ENCODE peak calls at places on chromosomes 3 and 15, in seven cellular contexts. One of them, this sample, is unnamed.

GRCh38 chr15:45535486-45536042 is 13.0 kb upstream of the SLC30A4 start:
- DNase-seq in body of pancreas: peak; percentile 13
- DNase-seq in T47D: no peak
- DNase-seq in testis: no peak
- DNase-seq in ACHN: no peak
- DNase-seq in kidney: no peak
- DNase-seq in stimulated activated CD4-positive, alpha-beta T cell treated with anti-CD3 and anti-CD28 coated beads, Interleukin-1b, Interleukin-23, amount 100 ng/mL, for 48 hours: no peak
- DNase-seq in this sample: no peak

GRCh38 chr3:159200176-159200575 is 398.3 kb downstream of the MFSD1 start:
- DNase-seq in body of pancreas: no peak
- DNase-seq in kidney: no peak
- DNase-seq in stimulated activated CD4-positive, alpha-beta T cell treated with anti-CD3 and anti-CD28 coated beads, Interleukin-1b, Interleukin-23, amount 100 ng/mL, for 48 hours: no peak
- DNase-seq in ACHN: no peak
- DNase-seq in T47D: no peak
- DNase-seq in testis: no peak
- DNase-seq in this sample: no peak

GRCh38 chr15:77107068-77107467 is 36.2 kb upstream of the TSPAN3 start:
- DNase-seq in T47D: no peak
- DNase-seq in ACHN: no peak
- DNase-seq in testis: peak; percentile 57
- DNase-seq in stimulated activated CD4-positive, alpha-beta T cell treated with anti-CD3 and anti-CD28 coated beads, Interleukin-1b, Interleukin-23, amount 100 ng/mL, for 48 hours: no peak
- DNase-seq in kidney: no peak
- DNase-seq in body of pancreas: peak; percentile 46
- DNase-seq in this sample: no peak

GRCh38 chr3:13866406-13866965 is 13.4 kb downstream of the WNT7A start:
- DNase-seq in stimulated activated CD4-positive, alpha-beta T cell treated with anti-CD3 and anti-CD28 coated beads, Interleukin-1b, Interleukin-23, amount 100 ng/mL, for 48 hours: peak; percentile 62
- DNase-seq in testis: no peak
- DNase-seq in ACHN: no peak
- DNase-seq in body of pancreas: no peak
- DNase-seq in kidney: peak; percentile 22
- DNase-seq in T47D: no peak
- DNase-seq in this sample: peak; percentile 55

GRCh38 chr3:129933471-129933870 is 40.0 kb upstream of the TMCC1 start:
- DNase-seq in T47D: no peak
- DNase-seq in kidney: no peak
- DNase-seq in body of pancreas: no peak
- DNase-seq in testis: no peak
- DNase-seq in stimulated activated CD4-positive, alpha-beta T cell treated with anti-CD3 and anti-CD28 coated beads, Interleukin-1b, Interleukin-23, amount 100 ng/mL, for 48 hours: no peak
- DNase-seq in ACHN: no peak
- DNase-seq in this sample: no peak

GRCh38 chr3:185807455-185808068 is 17.3 kb downstream of the IGF2BP2 start:
- DNase-seq in body of pancreas: no peak
- DNase-seq in ACHN: peak; percentile 16
- DNase-seq in testis: no peak
- DNase-seq in stimulated activated CD4-positive, alpha-beta T cell treated with anti-CD3 and anti-CD28 coated beads, Interleukin-1b, Interleukin-23, amount 100 ng/mL, for 48 hours: peak; percentile 16
- DNase-seq in kidney: no peak
- DNase-seq in T47D: no peak
- DNase-seq in this sample: no peak

GRCh38 chr15:66995257-66995656 is 70.1 kb upstream of the SMAD3 start:
- DNase-seq in testis: no peak
- DNase-seq in T47D: no peak
- DNase-seq in stimulated activated CD4-positive, alpha-beta T cell treated with anti-CD3 and anti-CD28 coated beads, Interleukin-1b, Interleukin-23, amount 100 ng/mL, for 48 hours: no peak
- DNase-seq in body of pancreas: no peak
- DNase-seq in kidney: no peak
- DNase-seq in ACHN: no peak
- DNase-seq in this sample: no peak

GRCh38 chr3:171606151-171606751 is 146.0 kb upstream of the TNIK start:
- DNase-seq in T47D: no peak
- DNase-seq in ACHN: no peak
- DNase-seq in testis: peak; percentile 29
- DNase-seq in body of pancreas: no peak
- DNase-seq in stimulated activated CD4-positive, alpha-beta T cell treated with anti-CD3 and anti-CD28 coated beads, Interleukin-1b, Interleukin-23, amount 100 ng/mL, for 48 hours: no peak
- DNase-seq in kidney: no peak
- DNase-seq in this sample: no peak